ENCODE peak calls at places on chromosomes 6 and 20, in four cellular contexts. T is left ventricle myocardium inferior, S is heart right ventricle, Q is fibroblast of lung. J is an unnamed sample.

GRCh38 chr20:44733341-44734069 is 12.2 kb upstream of the KCNK15 start:
- DNase-seq in T (peak; percentile 60), Q (peak; percentile 76), S (peak; percentile 69), J (peak; percentile 77)

GRCh38 chr6:130697661-130698535 is 129.3 kb upstream of the SMLR1 start:
- DNase-seq in T (no peak), S (peak; percentile 12), Q (peak; percentile 73), J (no peak)

GRCh38 chr6:29797120-29797519 is 30.5 kb upstream of the HLA-G start:
- DNase-seq in T (no peak), Q (peak; percentile 34), S (no peak), J (no peak)

GRCh38 chr6:104095661-104096416 is 763.9 kb downstream of the HACE1 start:
- DNase-seq in Q (no peak), S (no peak), T (no peak), J (no peak)

GRCh38 chr20:2900845-2901592 is 27.7 kb downstream of the PTPRA start:
- DNase-seq in S (no peak), T (no peak), Q (no peak), J (no peak)

GRCh38 chr6:5498579-5498899 is 237.2 kb downstream of the FARS2 start:
- DNase-seq in S (no peak), Q (no peak), T (no peak), J (no peak)

GRCh38 chr6:44062771-44063560 is 64.3 kb downstream of the MRPL14 start:
- DNase-seq in T (no peak), Q (no peak), S (no peak), J (no peak)

GRCh38 chr6:79894939-79895338 is 52.4 kb downstream of the ELOVL4 start:
- DNase-seq in Q (peak; percentile 22), S (no peak), T (no peak), J (no peak)

GRCh38 chr20:32829291-32830005 is 9.7 kb downstream of the MAPRE1 start:
- DNase-seq in T (no peak), S (no peak), Q (no peak), J (no peak)

GRCh38 chr6:150377211-150377781 is 8.5 kb downstream of the IYD start:
- DNase-seq in S (no peak), Q (no peak), T (no peak), J (no peak)

GRCh38 chr6:45438849-45439406 is 61.2 kb upstream of the SUPT3H start:
- DNase-seq in S (no peak), T (no peak), Q (peak; percentile 88), J (no peak)

GRCh38 chr20:56001106-56001785 is 4.1 kb downstream of the CBLN4 start:
- DNase-seq in Q (no peak), T (no peak), S (no peak), J (no peak)

GRCh38 chr20:5827098-5827853 is 77.1 kb downstream of the SHLD1 start:
- DNase-seq in S (peak; percentile 36), Q (no peak), T (peak; percentile 50), J (no peak)

GRCh38 chr6:53168516-53169257 is 20.0 kb upstream of the GCM1 start:
- DNase-seq in Q (no peak), T (no peak), S (no peak), J (no peak)

GRCh38 chr6:7542065-7542877 is 800 bp downstream of the DSP start:
- DNase-seq in T (peak; percentile 30), Q (no peak), S (peak; percentile 5), J (no peak)

GRCh38 chr20:2637246-2637645 is 15.2 kb upstream of the NOP56 start:
- DNase-seq in Q (no peak), S (no peak), T (no peak), J (no peak)

GRCh38 chr6:88983532-88983931 is 20.1 kb upstream of the RNGTT start:
- DNase-seq in T (no peak), Q (peak; percentile 60), S (no peak), J (no peak)

GRCh38 chr20:4819901-4820300 is 98.2 kb downstream of the PRND start:
- DNase-seq in Q (no peak), T (no peak), S (no peak), J (no peak)

GRCh38 chr6:17394192-17394611 is 807 bp downstream of the CAP2 start:
- DNase-seq in S (peak; percentile 22), Q (peak; percentile 60), T (peak; percentile 22), J (peak; percentile 60)

GRCh38 chr20:58007947-58008346 is 220.5 kb downstream of the ANKRD60 start:
- DNase-seq in T (no peak), Q (no peak), S (no peak), J (no peak)

GRCh38 chr20:16241911-16242310 is 331.3 kb downstream of the KIF16B start:
- DNase-seq in T (no peak), S (no peak), Q (no peak), J (no peak)

GRCh38 chr6:29723666-29724588 is 693 bp downstream of the HLA-F start:
- DNase-seq in T (peak; percentile 57), Q (no peak), S (peak; percentile 55), J (no peak)

GRCh38 chr20:40323411-40323810 is 365.6 kb downstream of the MAFB start:
- DNase-seq in S (no peak), T (no peak), Q (no peak), J (no peak)

GRCh38 chr6:33840064-33840926 is 36.5 kb upstream of the MLN start:
- DNase-seq in S (peak; percentile 41), Q (peak; percentile 92), T (no peak), J (peak; percentile 61)

GRCh38 chr6:128311944-128312570 is 208.3 kb downstream of the PTPRK start:
- DNase-seq in S (no peak), Q (no peak), T (no peak), J (no peak)

GRCh38 chr6:156807028-156807427 is 29.9 kb downstream of the ARID1B start:
- DNase-seq in S (no peak), Q (no peak), T (no peak), J (no peak)

GRCh38 chr6:128554302-128554701 is 33.9 kb upstream of the PTPRK start:
- DNase-seq in Q (peak; percentile 18), T (no peak), S (peak; percentile 12), J (no peak)

GRCh38 chr20:44993343-44993742 is 27.0 kb downstream of the STK4 start:
- DNase-seq in Q (peak; percentile 4), S (no peak), T (no peak), J (no peak)

GRCh38 chr6:39344821-39345280 is 22.3 kb upstream of the KCNK16 start:
- DNase-seq in Q (no peak), S (no peak), T (no peak), J (no peak)

GRCh38 chr20:36145877-36146707 is 8.4 kb upstream of the EPB41L1 start:
- DNase-seq in S (peak; percentile 68), Q (peak; percentile 45), T (peak; percentile 72), J (no peak)

GRCh38 chr6:112282217-112282616 is 27.9 kb upstream of the LAMA4 start:
- DNase-seq in Q (peak; percentile 98), S (peak; percentile 77), T (peak; percentile 64), J (peak; percentile 76)

GRCh38 chr6:21559238-21559637 is 34.3 kb upstream of the SOX4 start:
- DNase-seq in T (no peak), S (no peak), Q (no peak), J (no peak)

GRCh38 chr6:105798057-105798456 is 288.1 kb upstream of the PRDM1 start:
- DNase-seq in T (no peak), Q (peak; percentile 92), S (no peak), J (no peak)

GRCh38 chr6:50712291-50712690 is 1.0 kb upstream of the TFAP2D start:
- DNase-seq in S (no peak), T (no peak), Q (no peak), J (no peak)
- H3K4me1 ChIP-seq in S (no peaks in the 10 kb centered on the region), T (peaks cover 5% of the 10 kb centered on the region), Q (no peaks in the 10 kb centered on the region), J (peaks cover 6% of the 10 kb centered on the region)

DNA sequence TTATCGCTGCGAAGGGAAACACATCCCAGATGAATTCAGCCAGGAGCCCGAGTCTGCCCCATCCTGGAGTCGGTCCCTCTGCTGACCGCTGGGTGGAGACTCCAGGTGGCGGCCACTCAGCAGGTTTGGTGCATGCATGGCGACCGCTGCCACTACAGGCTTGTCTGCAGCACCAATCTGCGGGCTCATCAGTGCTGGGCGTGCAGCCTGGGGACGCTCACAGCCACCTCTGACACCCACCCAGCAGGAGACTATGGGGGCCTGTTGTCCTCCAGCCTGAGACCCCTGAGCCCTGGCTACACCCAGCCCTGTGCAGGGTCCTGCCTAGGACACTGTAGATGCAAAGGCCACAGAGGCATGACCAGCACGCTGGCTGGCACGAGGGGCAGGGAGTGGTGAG is 40.5 kb upstream of the GATA5 start:
- DNase-seq in S (no peak), Q (no peak), T (peak; percentile 40), J (no peak)
- TF ChIP-seq CTCF in S (peak; percentile 35), Q (no peak), T (peak; percentile 63), J (no peak)

GRCh38 chr6:47970826-47971225 is 140.2 kb downstream of the PTCHD4 start:
- DNase-seq in T (no peak), Q (no peak), S (no peak), J (no peak)

GRCh38 chr6:47967843-47968242 is 143.2 kb downstream of the PTCHD4 start:
- DNase-seq in Q (peak; percentile 15), T (no peak), S (no peak), J (no peak)

GRCh38 chr6:47964994-47965393 is 146.0 kb downstream of the PTCHD4 start:
- DNase-seq in Q (no peak), S (no peak), T (no peak), J (no peak)
- H3K27ac ChIP-seq in Q (no peak overlapping the region), S (no peak overlapping the region), T (no peak overlapping the region), J (no peak overlapping the region)

DNA sequence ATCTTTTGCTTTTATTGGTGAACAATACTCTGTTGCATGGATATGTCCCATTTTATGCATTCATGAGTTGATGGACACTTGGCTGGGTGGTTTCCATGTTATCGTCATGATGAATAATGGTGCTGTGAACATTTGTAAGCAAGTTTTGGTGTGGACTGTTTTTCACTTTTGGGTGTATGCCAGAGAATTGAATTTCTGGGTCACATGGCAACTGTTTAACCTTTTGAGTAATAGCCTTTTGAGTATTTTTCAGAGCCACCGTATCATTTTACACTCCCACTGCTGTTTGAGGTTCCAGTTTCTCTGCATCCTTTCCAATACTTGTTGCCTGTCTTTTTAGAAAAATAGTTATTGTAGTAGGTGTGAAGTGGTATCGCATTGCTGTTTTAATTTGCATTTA is 107.0 kb downstream of the JARID2 start:
- DNase-seq in T (no peak), S (no peak), Q (peak; percentile 63), J (no peak)
- H3K4me1 ChIP-seq in T (peaks cover 67% of the 10 kb centered on the region), S (peaks cover 20% of the 10 kb centered on the region), Q (peaks cover 2% of the 10 kb centered on the region), J (no peaks in the 10 kb centered on the region)

DNA sequence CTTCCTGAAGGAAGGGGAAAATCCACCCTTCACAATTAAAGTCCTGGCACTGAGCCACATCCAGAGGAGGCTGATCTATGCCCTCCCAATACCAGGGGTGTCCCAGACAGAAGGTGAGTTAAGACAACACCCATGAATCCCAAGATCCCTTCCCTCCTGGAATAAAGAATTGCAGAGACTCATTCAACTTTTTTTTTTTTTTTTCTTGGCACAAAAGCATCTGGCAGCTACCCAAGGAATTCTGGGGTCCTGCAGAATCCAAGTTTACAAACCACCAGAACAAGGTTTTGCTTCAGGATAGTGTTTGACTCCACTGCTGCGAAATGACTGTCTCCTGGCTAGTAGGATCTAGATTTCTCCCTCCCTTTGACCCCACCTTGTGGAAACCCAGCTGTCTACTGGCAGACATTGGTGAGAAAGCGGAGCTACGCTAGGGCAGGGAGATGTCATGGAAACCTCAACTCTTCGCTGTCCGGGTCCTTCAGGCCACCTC is 37.4 kb downstream of the JAG1 start:
- DNase-seq in Q (peak; percentile 76), T (no peak), S (peak; percentile 34), J (no peak)
- TF ChIP-seq CTCF in Q (no peak), T (no peak), S (no peak), J (no peak)

DNA sequence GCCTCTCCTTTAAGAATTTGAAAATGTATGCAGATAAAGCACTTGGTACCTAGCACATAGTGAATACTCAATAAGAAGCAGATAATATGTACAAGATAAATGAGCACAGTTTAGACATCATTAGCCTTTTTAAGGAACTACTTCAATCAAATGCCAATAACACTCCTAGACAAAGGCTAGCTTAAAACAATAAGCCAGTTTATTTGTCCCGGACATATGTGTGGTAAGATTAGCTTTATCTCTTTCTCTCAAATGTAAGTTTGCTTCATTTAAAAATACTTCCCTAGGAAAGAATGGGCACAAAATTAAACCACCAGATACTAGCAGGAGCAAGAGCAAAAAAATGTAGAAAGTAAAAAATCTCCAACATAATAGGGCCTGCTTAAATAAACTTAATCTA is 73.8 kb downstream of the MAP3K5 start:
- DNase-seq in T (no peak), S (no peak), Q (no peak), J (no peak)
- H3K27ac ChIP-seq in T (peak overlapping the region; percentile 79), S (peak overlapping the region; percentile 61), Q (no peak overlapping the region), J (no peak overlapping the region)

J was measured in right atrium auricular region.